ENCODE peak calls at places on chromosomes 11 and 22, in five cellular contexts. D, F, R, I and L are unnamed samples.

GRCh38 chr11:45180158-45180887 is 33.9 kb downstream of the PRDM11 start:
- DNase-seq in F (peak; percentile 60), R (peak; percentile 40), D (no peak), I (no peak), L (peak; percentile 82)

GRCh38 chr22:27108425-27109114 is 451.2 kb downstream of the MIAT start:
- DNase-seq in D (no peak), I (no peak), F (peak; percentile 45), R (peak; percentile 34), L (no peak)

GRCh38 chr11:12199231-12199948 is 89.0 kb downstream of the MICAL2 start:
- DNase-seq in D (no peak), F (no peak), I (peak; percentile 72), R (peak; percentile 70), L (no peak)

GRCh38 chr11:8728566-8728965 is 46.0 kb downstream of the RPL27A start:
- DNase-seq in F (no peak), D (no peak), R (no peak), I (peak; percentile 37), L (peak; percentile 29)

GRCh38 chr11:86497310-86497709 is 122.6 kb downstream of the CCDC81 start:
- DNase-seq in D (no peak), F (no peak), R (no peak), I (no peak), L (no peak)

GRCh38 chr22:44880588-44881245 is 128.3 kb downstream of the ARHGAP8 start:
- DNase-seq in I (no peak), D (no peak), R (no peak), F (no peak), L (no peak)

GRCh38 chr11:30635401-30635989 is 49.3 kb upstream of the MPPED2 start:
- DNase-seq in I (no peak), R (peak; percentile 1), F (no peak), D (no peak), L (no peak)

GRCh38 chr11:4539603-4540219 is 5.3 kb upstream of the OR52M1 start:
- DNase-seq in F (peak; percentile 30), D (no peak), R (peak; percentile 51), I (peak; percentile 50), L (peak; percentile 35)

GRCh38 chr11:29159552-29160465 is 857.0 kb downstream of the KCNA4 start:
- DNase-seq in F (peak; percentile 78), I (peak; percentile 12), D (no peak), R (peak; percentile 82), L (peak; percentile 45)

GRCh38 chr11:104968856-104969776 is 742 bp upstream of the CASP4 start:
- DNase-seq in R (peak; percentile 64), D (no peak), F (no peak), I (no peak), L (peak; percentile 2)

GRCh38 chr11:71580057-71581003 is 2.3 kb downstream of the KRTAP5-11 start:
- DNase-seq in I (peak; percentile 70), R (peak; percentile 63), F (peak; percentile 69), D (no peak), L (peak; percentile 53)

GRCh38 chr22:29994027-29994715 is 86.1 kb upstream of the HORMAD2 start:
- DNase-seq in F (peak; percentile 65), D (no peak), I (no peak), R (peak; percentile 26), L (peak; percentile 47)

GRCh38 chr11:117634756-117635593 is 162.0 kb downstream of the DSCAML1 start:
- DNase-seq in I (no peak), R (no peak), F (no peak), D (no peak), L (no peak)

GRCh38 chr22:50157976-50158375 is 12.6 kb upstream of the PANX2 start:
- DNase-seq in F (no peak), D (no peak), R (no peak), I (no peak), L (no peak)

GRCh38 chr11:17351510-17352176 is at the start of gene NCR3LG1:
- DNase-seq in F (peak; percentile 45), R (peak; percentile 55), I (peak; percentile 73), D (no peak), L (peak; percentile 83)

GRCh38 chr22:20931126-20931654 is 14.0 kb downstream of the CRKL start:
- DNase-seq in D (no peak), I (no peak), F (no peak), R (no peak), L (no peak)

GRCh38 chr11:103338621-103339484 is 229.6 kb downstream of the DYNC2H1 start:
- DNase-seq in R (peak; percentile 28), F (peak; percentile 9), I (no peak), D (no peak), L (peak; percentile 6)

GRCh38 chr11:62933285-62933684 is 12.1 kb upstream of the CHRM1 start:
- DNase-seq in F (no peak), R (no peak), I (no peak), D (no peak), L (no peak)

GRCh38 chr11:45405916-45406670 is 120.0 kb upstream of the SYT13 start:
- DNase-seq in D (no peak), R (peak; percentile 22), F (peak; percentile 13), I (no peak), L (peak; percentile 44)

GRCh38 chr11:65719887-65720236 is 736 bp downstream of the RNASEH2C start:
- DNase-seq in R (peak; percentile 46), F (no peak), I (peak; percentile 53), D (no peak), L (peak; percentile 80)

GRCh38 chr22:36151006-36151595 is 9.5 kb downstream of the APOL3 start:
- DNase-seq in I (no peak), R (peak; percentile 25), F (no peak), D (no peak), L (no peak)

GRCh38 chr22:28799834-28800307 is 498 bp downstream of the XBP1 start:
- DNase-seq in I (peak; percentile 51), D (no peak), F (no peak), R (peak; percentile 68), L (peak; percentile 52)

GRCh38 chr11:65366340-65366773 is 11.8 kb downstream of the TIGD3 start:
- DNase-seq in D (no peak), R (peak; percentile 78), I (peak; percentile 83), F (peak; percentile 88), L (peak; percentile 80)

GRCh38 chr22:17788528-17789378 is 14.5 kb upstream of the BID start:
- DNase-seq in F (no peak), D (no peak), I (peak; percentile 71), R (no peak), L (no peak)

GRCh38 chr22:42154293-42154692 is 23.7 kb upstream of the CYP2D6 start:
- DNase-seq in F (no peak), R (no peak), I (no peak), D (no peak), L (no peak)
- TF ChIP-seq MYC in F (no peak), R (no peak), I (no peak), D (no peak), L (no peak)

GRCh38 chr11:124762077-124762623 is at the start of gene ESAM:
- DNase-seq in F (peak; percentile 17), R (no peak), D (no peak), I (peak; percentile 75), L (no peak)

GRCh38 chr11:124761301-124762021 is 629 bp downstream of the ESAM start:
- DNase-seq in R (peak; percentile 51), D (no peak), F (no peak), I (no peak), L (no peak)

GRCh38 chr11:124760205-124760652 is 1.9 kb downstream of the ESAM start:
- DNase-seq in R (peak; percentile 59), F (no peak), D (no peak), I (no peak), L (no peak)

GRCh38 chr11:124759268-124760204 is 2.6 kb downstream of the ESAM start:
- DNase-seq in D (no peak), R (peak; percentile 100), F (no peak), I (no peak), L (no peak)

GRCh38 chr11:124760806-124761205 is 1.3 kb downstream of the ESAM start:
- DNase-seq in R (no peak), D (no peak), F (no peak), I (no peak), L (no peak)
- H3K4me3 ChIP-seq in R (peak overlapping the region; percentile 62), D (peak overlapping the region; percentile 83), F (no peak overlapping the region), I (no peak overlapping the region), L (no peak overlapping the region)

DNA sequence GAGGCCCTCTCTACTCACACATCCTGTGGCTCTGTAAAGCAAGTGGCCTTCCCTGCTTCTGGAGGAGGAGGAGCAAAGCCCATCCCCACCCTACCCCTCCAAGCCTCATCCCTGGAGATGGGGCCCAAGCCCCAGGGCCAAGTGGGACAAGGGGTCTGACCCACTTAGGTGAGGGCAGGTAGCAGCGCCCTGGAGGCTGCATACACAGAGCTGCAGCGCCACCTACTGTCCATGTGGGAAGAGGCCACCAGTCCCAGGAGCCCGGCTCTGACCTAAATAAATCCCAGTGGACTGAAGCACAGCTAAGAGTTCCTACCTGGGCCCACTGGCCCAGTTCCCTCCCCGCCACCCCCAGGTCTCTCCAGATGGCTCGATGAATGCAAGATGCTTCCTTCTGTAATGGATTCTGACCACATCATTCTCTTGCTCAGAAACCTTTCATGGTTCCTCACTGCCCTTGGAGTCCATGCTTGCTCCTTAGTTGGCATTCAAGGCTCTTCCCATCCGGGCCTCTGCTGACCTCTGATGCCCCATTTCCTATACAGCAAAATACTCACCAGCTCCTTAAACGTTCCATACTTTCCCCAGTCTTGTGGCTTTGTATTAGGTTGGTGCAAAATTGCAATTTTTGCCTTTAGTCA is 62.1 kb downstream of the THAP12 start:
- DNase-seq in F (peak; percentile 83), D (peak; percentile 30), R (peak; percentile 74), I (peak; percentile 86), L (peak; percentile 83)
- TF ChIP-seq MYC in F (no peak), D (no peak), R (no peak), I (no peak), L (no peak)

GRCh38 chr11:59992420-59992819 is 24.6 kb upstream of the OOSP4B start:
- DNase-seq in I (no peak), D (no peak), F (no peak), R (no peak), L (peak; percentile 15)
- H3K4me3 ChIP-seq in I (no peak overlapping the region), D (no peak overlapping the region), F (no peak overlapping the region), R (no peak overlapping the region), L (no peak overlapping the region)